ENCODE peak calls at places on chromosomes 2 and 18, in seven cellular contexts. N, X, O, C, K, L and U are unnamed samples.

GRCh38 chr2:98460573-98461560 is 16.2 kb downstream of the INPP4A start:
- DNase-seq in N (no peak), X (no peak), O (no peak), C (no peak), K (peak), L (peak), U (no peak)

GRCh38 chr2:97963880-97964279 is 31.9 kb downstream of the TMEM131 start:
- DNase-seq in N (no peak), X (peak), O (no peak), C (no peak), K (no peak), L (no peak), U (no peak)

GRCh38 chr2:115165529-115166109 is 723.2 kb downstream of the DPP10 start:
- DNase-seq in N (no peak), X (peak), O (peak), C (no peak), K (no peak), L (no peak), U (peak)

GRCh38 chr2:238896641-238897040 is 48.8 kb downstream of the TWIST2 start:
- DNase-seq in N (no peak), X (no peak), O (no peak), C (no peak), K (no peak), L (no peak), U (no peak)

GRCh38 chr2:199457147-199458016 is at the start of gene SATB2:
- DNase-seq in N (no peak), X (peak), O (peak), C (peak), K (no peak), L (no peak), U (no peak)

GRCh38 chr18:42644729-42645131 is 470.8 kb downstream of the RIT2 start:
- DNase-seq in N (no peak), X (no peak), O (no peak), C (no peak), K (no peak), L (no peak), U (no peak)

GRCh38 chr2:117980783-117981676 is 32.8 kb downstream of the CCDC93 start:
- DNase-seq in N (no peak), X (peak), O (peak), C (no peak), K (no peak), L (no peak), U (peak)

GRCh38 chr2:119290859-119291587 is 67.4 kb downstream of the STEAP3 start:
- DNase-seq in N (peak), X (peak), O (peak), C (peak), K (peak), L (peak), U (no peak)

GRCh38 chr2:235373171-235373570 is 120.7 kb upstream of the AGAP1 start:
- DNase-seq in N (no peak), X (no peak), O (no peak), C (no peak), K (no peak), L (no peak), U (no peak)

GRCh38 chr2:86445436-86445835 is 4.3 kb downstream of the KDM3A start:
- DNase-seq in N (no peak), X (no peak), O (no peak), C (no peak), K (no peak), L (no peak), U (no peak)

GRCh38 chr2:30636311-30636710 is 170.9 kb downstream of the CAPN13 start:
- DNase-seq in N (no peak), X (no peak), O (no peak), C (no peak), K (no peak), L (no peak), U (no peak)

GRCh38 chr2:231110551-231110950 is 14.3 kb downstream of the HTR2B start:
- DNase-seq in N (no peak), X (peak), O (peak), C (no peak), K (no peak), L (no peak), U (peak)

GRCh38 chr2:70772486-70773155 is 4.6 kb upstream of the ADD2 start:
- DNase-seq in N (no peak), X (no peak), O (no peak), C (no peak), K (no peak), L (no peak), U (no peak)

GRCh38 chr2:180622122-180622918 is 358.1 kb upstream of the UBE2E3 start:
- DNase-seq in N (no peak), X (peak), O (peak), C (no peak), K (no peak), L (no peak), U (peak)

GRCh38 chr18:5841518-5841917 is 53.8 kb downstream of the TMEM200C start:
- DNase-seq in N (no peak), X (no peak), O (peak), C (no peak), K (no peak), L (no peak), U (no peak)

GRCh38 chr2:60837123-60837522 is 44.3 kb upstream of the REL start:
- DNase-seq in N (no peak), X (no peak), O (no peak), C (no peak), K (no peak), L (no peak), U (no peak)

GRCh38 chr2:234495801-234496441 is 960 bp downstream of the ARL4C start:
- DNase-seq in N (peak), X (no peak), O (peak), C (no peak), K (no peak), L (peak), U (no peak)

GRCh38 chr2:30305235-30305634 is 73.9 kb downstream of the LBH start:
- DNase-seq in N (no peak), X (peak), O (no peak), C (no peak), K (no peak), L (no peak), U (no peak)

GRCh38 chr2:53863538-53864227 is 3.9 kb upstream of the GPR75 start:
- DNase-seq in N (no peak), X (no peak), O (no peak), C (no peak), K (no peak), L (no peak), U (no peak)

GRCh38 chr2:118457956-118458355 is 369.7 kb downstream of the INSIG2 start:
- DNase-seq in N (no peak), X (no peak), O (no peak), C (no peak), K (no peak), L (no peak), U (no peak)

GRCh38 chr2:168328421-168328820 is 81.0 kb upstream of the STK39 start:
- DNase-seq in N (no peak), X (no peak), O (no peak), C (no peak), K (no peak), L (no peak), U (no peak)

GRCh38 chr2:168766600-168766999 is 35.8 kb upstream of the NOSTRIN start:
- DNase-seq in N (peak), X (no peak), O (no peak), C (no peak), K (no peak), L (no peak), U (no peak)

GRCh38 chr2:188776634-188777033 is 197.5 kb upstream of the COL3A1 start:
- DNase-seq in N (no peak), X (peak), O (peak), C (no peak), K (no peak), L (no peak), U (no peak)

GRCh38 chr2:6942848-6943247 is 25.6 kb downstream of the RNF144A start:
- DNase-seq in N (no peak), X (no peak), O (no peak), C (no peak), K (no peak), L (no peak), U (no peak)

GRCh38 chr2:104378853-104379374 is 475.0 kb upstream of the POU3F3 start:
- DNase-seq in N (no peak), X (no peak), O (peak), C (no peak), K (no peak), L (no peak), U (no peak)

GRCh38 chr18:74906189-74906588 is 302.8 kb downstream of the PTGR3 start:
- DNase-seq in N (no peak), X (no peak), O (peak), C (no peak), K (no peak), L (no peak), U (peak)

GRCh38 chr2:214410918-214411554 is at the start of gene VWC2L:
- DNase-seq in N (peak), X (peak), O (peak), C (peak), K (no peak), L (no peak), U (peak)

GRCh38 chr18:58251416-58251815 is 207.4 kb downstream of the NEDD4L start:
- DNase-seq in N (no peak), X (no peak), O (peak), C (no peak), K (no peak), L (no peak), U (no peak)

GRCh38 chr2:171522057-171522803 is at the start of gene CYBRD1:
- DNase-seq in N (peak), X (peak), O (peak), C (peak), K (no peak), L (no peak), U (peak)

GRCh38 chr2:186561467-186562208 is 28.2 kb upstream of the ITGAV start:
- DNase-seq in N (no peak), X (no peak), O (peak), C (no peak), K (no peak), L (no peak), U (no peak)
- H3K4me3 ChIP-seq in N (no peak), X (no peak), O (no peak), C (no peak), K (no peak), L (no peak), U (no peak)

DNA sequence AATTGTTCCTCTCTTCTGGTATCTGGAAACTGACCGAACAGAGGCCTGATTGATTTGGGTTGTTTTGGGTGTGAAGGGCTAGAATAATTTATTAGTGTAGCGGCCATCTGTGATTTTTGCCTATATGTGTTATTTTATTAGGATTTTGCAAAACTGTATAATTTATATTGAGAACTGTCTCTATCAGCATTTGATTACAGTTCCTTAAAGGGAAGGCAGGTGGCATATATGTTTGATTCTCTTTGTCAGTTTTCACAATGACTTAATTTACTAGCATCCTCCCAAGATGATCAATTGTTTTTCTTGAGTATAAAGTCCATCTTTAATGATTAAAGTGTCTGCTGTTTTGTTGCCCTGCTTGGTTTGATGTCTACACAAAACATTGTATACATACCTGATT is 4.5 kb downstream of the NBEAL1 start:
- DNase-seq in N (no peak), X (no peak), O (no peak), C (no peak), K (no peak), L (no peak), U (no peak)
- H3K4me3 ChIP-seq in N (no peak), X (peak), O (peak), C (peak), K (no peak), L (no peak), U (no peak)

GRCh38 chr2:215432759-215433594 is 2.9 kb downstream of the FN1 start:
- DNase-seq in N (no peak), X (peak), O (peak), C (no peak), K (no peak), L (no peak), U (no peak)
- H3K4me3 ChIP-seq in N (no peak), X (peak), O (peak), C (peak), K (no peak), L (no peak), U (peak)

GRCh38 chr2:64049633-64050220 is 30.5 kb upstream of the VPS54 start:
- DNase-seq in N (peak), X (peak), O (peak), C (peak), K (peak), L (peak), U (peak)
- H3K4me3 ChIP-seq in N (no peak), X (no peak), O (no peak), C (no peak), K (no peak), L (no peak), U (no peak)

DNA sequence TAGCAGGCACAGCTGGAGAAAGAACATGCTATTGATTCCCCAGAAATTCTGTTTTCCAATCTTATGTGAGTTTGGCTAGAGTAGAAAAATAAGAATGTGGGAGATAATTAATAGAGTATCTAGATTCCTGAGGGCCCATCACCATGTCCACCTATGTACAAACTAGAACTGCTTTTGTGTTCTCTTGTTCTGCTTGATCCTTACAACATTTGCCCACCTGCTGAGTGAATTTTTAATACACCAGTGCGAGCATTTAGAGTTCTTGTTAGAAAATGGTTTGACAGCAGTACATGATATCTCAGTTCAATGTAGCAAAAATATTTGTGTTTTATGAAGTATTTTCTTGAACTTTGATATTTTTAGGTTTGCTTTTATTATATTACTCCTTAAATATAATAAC is 52.3 kb upstream of the SPAG16 start:
- DNase-seq in N (no peak), X (no peak), O (no peak), C (no peak), K (no peak), L (no peak), U (no peak)
- H3K4me3 ChIP-seq in N (no peak), X (no peak), O (no peak), C (no peak), K (no peak), L (no peak), U (no peak)

GRCh38 chr18:62281684-62282083 is 43.4 kb upstream of the TNFRSF11A start:
- DNase-seq in N (no peak), X (peak), O (peak), C (no peak), K (no peak), L (no peak), U (peak)
- H3K4me3 ChIP-seq in N (no peak), X (no peak), O (no peak), C (no peak), K (no peak), L (no peak), U (no peak)

DNA sequence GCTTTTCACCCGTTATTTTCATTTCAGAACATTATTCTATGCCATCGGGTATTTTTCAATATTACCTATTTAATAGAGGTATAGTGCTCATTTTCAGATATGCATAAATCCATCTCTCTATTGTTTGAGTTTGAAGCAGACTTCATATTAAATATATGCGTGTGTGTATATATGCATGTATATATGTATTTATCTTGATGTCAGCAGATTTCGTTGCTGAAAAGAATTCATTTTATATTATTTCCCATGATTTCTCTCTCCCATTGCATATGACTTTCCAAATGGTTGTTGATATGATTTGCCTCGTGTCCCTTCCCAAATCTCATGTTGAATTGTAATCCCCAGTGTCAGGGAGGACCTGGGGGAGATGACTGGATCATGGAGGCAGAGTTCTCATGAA is 28.6 kb upstream of the COPS8 start:
- DNase-seq in N (no peak), X (no peak), O (no peak), C (no peak), K (no peak), L (no peak), U (no peak)
- H3K4me3 ChIP-seq in N (no peak), X (no peak), O (no peak), C (no peak), K (no peak), L (no peak), U (no peak)